ENCODE peak calls at places on chromosomes 2 and 18, in nine cellular contexts. N is left ventricle myocardium superior; Z is T-helper 2 cell; Y is stimulated activated naive CD4-positive, alpha-beta T cell; L is GM04504; W is C1 segment of cervical spinal cord; X is lower lobe of right lung; U is HT-29; F is iPS-NIHi11. B is an unnamed sample.

GRCh38 chr18:25557006-25557405 is 205.0 kb upstream of the ZNF521 start:
- DNase-seq in N (no peak), X (no peak), F (no peak), U (no peak), Z (no peak), W (no peak), Y (no peak), L (no peak), B (no peak)

GRCh38 chr2:71551631-71551915 is 98.2 kb downstream of the DYSF start:
- DNase-seq in F (no peak), U (no peak), Z (no peak), N (no peak), W (no peak), L (no peak), X (peak; percentile 23), Y (no peak), B (no peak)

GRCh38 chr2:237604960-237605359 is 14.4 kb upstream of the RAB17 start:
- DNase-seq in N (no peak), Y (no peak), U (peak; percentile 50), F (no peak), L (no peak), X (no peak), Z (no peak), W (no peak), B (no peak)

GRCh38 chr2:3625186-3625585 is 30.3 kb downstream of the COLEC11 start:
- DNase-seq in F (no peak), X (no peak), L (no peak), U (no peak), Y (no peak), Z (no peak), N (no peak), W (no peak), B (no peak)

GRCh38 chr2:223122706-223123265 is 70.8 kb downstream of the KCNE4 start:
- DNase-seq in U (no peak), Y (no peak), L (no peak), Z (no peak), F (no peak), W (no peak), X (no peak), N (no peak), B (no peak)

GRCh38 chr2:160075171-160075570 is 12.8 kb upstream of the PLA2R1 start:
- DNase-seq in Y (no peak), N (no peak), F (no peak), L (peak; percentile 91), W (no peak), Z (no peak), X (no peak), U (peak; percentile 76), B (peak; percentile 91)

GRCh38 chr2:172200495-172201085 is 97.9 kb upstream of the DLX2 start:
- DNase-seq in U (no peak), Z (no peak), L (no peak), Y (peak; percentile 6), X (no peak), N (no peak), F (no peak), W (no peak), B (no peak)

GRCh38 chr2:200314976-200315567 is 8.6 kb downstream of the SPATS2L start:
- DNase-seq in Z (no peak), U (no peak), N (no peak), X (no peak), F (no peak), W (no peak), Y (no peak), L (no peak), B (no peak)

GRCh38 chr2:239724851-239725550 is 300.1 kb downstream of the NDUFA10 start:
- DNase-seq in F (no peak), X (peak; percentile 9), W (no peak), U (no peak), L (no peak), N (no peak), Z (no peak), Y (no peak), B (no peak)

GRCh38 chr18:9919564-9920232 is 5.9 kb downstream of the VAPA start:
- DNase-seq in U (no peak), W (no peak), L (no peak), F (no peak), N (no peak), X (no peak), Z (no peak), Y (no peak), B (no peak)